ENCODE peak calls at places on chromosomes 5 and 9, in four cellular contexts. J is hypothalamus, Q is epithelial cell of proximal tubule, G is GM04503. H is an unnamed sample.

GRCh38 chr9:4762108-4762888 is 21.3 kb upstream of the AK3 start:
- DNase-seq in J (peak; percentile 7), Q (peak; percentile 49), G (no peak), H (peak; percentile 74)

GRCh38 chr9:134399435-134400056 is 73.3 kb downstream of the RXRA start:
- DNase-seq in J (no peak), Q (no peak), G (no peak), H (peak; percentile 58)

GRCh38 chr5:53361708-53362107 is 118.7 kb upstream of the FST start:
- DNase-seq in J (no peak), Q (no peak), G (no peak), H (no peak)

GRCh38 chr5:154899107-154899816 is 38.7 kb downstream of the GEMIN5 start:
- DNase-seq in J (no peak), Q (no peak), G (no peak), H (no peak)

GRCh38 chr5:5306696-5307095 is 115.8 kb upstream of the ICE1 start:
- DNase-seq in J (no peak), Q (no peak), G (peak; percentile 34), H (peak; percentile 69)

GRCh38 chr9:135077497-135078200 is 9.8 kb upstream of the OLFM1 start:
- DNase-seq in J (no peak), Q (no peak), G (no peak), H (peak; percentile 58)

GRCh38 chr5:176803027-176803942 is 7.1 kb upstream of the UNC5A start:
- DNase-seq in J (no peak), Q (no peak), G (no peak), H (peak; percentile 29)

GRCh38 chr9:114271556-114272510 is 51.1 kb upstream of the ORM1 start:
- DNase-seq in J (no peak), Q (no peak), G (no peak), H (peak; percentile 73)

GRCh38 chr9:127921592-127922120 is 4.8 kb upstream of the ST6GALNAC4 start:
- DNase-seq in J (no peak), Q (no peak), G (no peak), H (peak; percentile 63)

GRCh38 chr5:15285901-15286583 is 213.9 kb upstream of the FBXL7 start:
- DNase-seq in J (no peak), Q (no peak), G (peak; percentile 37), H (peak; percentile 21)

GRCh38 chr5:150465926-150466325 is 16.4 kb upstream of the RPS14 start:
- DNase-seq in J (no peak), Q (no peak), G (no peak), H (no peak)

GRCh38 chr5:2852446-2852845 is 101.0 kb upstream of the IRX2 start:
- DNase-seq in J (no peak), Q (no peak), G (no peak), H (no peak)

GRCh38 chr9:114141553-114142548 is 13.5 kb upstream of the COL27A1 start:
- DNase-seq in J (no peak), Q (no peak), G (no peak), H (peak; percentile 24)

GRCh38 chr5:7850533-7851239 is at the start of gene CFAP90:
- DNase-seq in J (peak; percentile 26), Q (no peak), G (no peak), H (peak; percentile 25)

GRCh38 chr9:123763910-123764588 is 165.9 kb downstream of the DENND1A start:
- DNase-seq in J (no peak), Q (no peak), G (no peak), H (no peak)

GRCh38 chr5:117713585-117714198 is 1139.1 kb upstream of the SEMA6A start:
- DNase-seq in J (no peak), Q (no peak), G (no peak), H (no peak)

GRCh38 chr5:179623906-179624741 is 653 bp upstream of the HNRNPH1 start:
- DNase-seq in J (peak; percentile 12), Q (no peak), G (peak; percentile 64), H (no peak)